ENCODE peak calls at places on chromosomes 16 and 17, in five cellular contexts. T is hepatocyte, Q is AG04450, K is GM23338, Z is stomach. D is an unnamed sample. For H3K27me3, the result is how much of the 10 kb centered on the place peaks cover.

GRCh38 chr17:44911133-44912001 is 3.9 kb downstream of the GFAP start:
- DNase-seq in Z (peak), Q (no peak), T (peak), K (peak), D (peak)

GRCh38 chr17:14919049-14919545 is 346.0 kb downstream of the PMP22 start:
- DNase-seq in K (peak), Z (no peak), T (no peak), Q (no peak), D (no peak)

GRCh38 chr17:51119415-51120356 is 982 bp downstream of the SPAG9 start:
- DNase-seq in Z (peak), K (peak), T (peak), Q (no peak), D (peak)

GRCh38 chr17:80175411-80175810 is 5.6 kb downstream of the CARD14 start:
- DNase-seq in T (peak), K (peak), Z (peak), Q (no peak), D (no peak)

GRCh38 chr17:57552114-57552601 is 192.9 kb downstream of the CCDC182 start:
- DNase-seq in Z (no peak), T (peak), Q (no peak), K (peak), D (peak)

GRCh38 chr16:12504312-12504711 is 299.4 kb downstream of the CPPED1 start:
- DNase-seq in Q (no peak), Z (no peak), K (no peak), T (no peak), D (no peak)

GRCh38 chr16:720507-720989 is 398 bp upstream of the ANTKMT start:
- DNase-seq in T (peak), K (peak), Z (no peak), Q (no peak), D (peak)

GRCh38 chr16:73997340-73997711 is 299.3 kb upstream of the PSMD7 start:
- DNase-seq in Z (no peak), K (no peak), Q (no peak), T (no peak), D (no peak)

GRCh38 chr16:15827299-15827698 is 29.5 kb downstream of the MYH11 start:
- DNase-seq in Z (no peak), K (no peak), T (no peak), Q (no peak), D (no peak)

GRCh38 chr17:77503293-77503655 is 362.5 kb downstream of the SEC14L1 start:
- DNase-seq in T (peak), K (no peak), Z (no peak), Q (no peak), D (no peak)

GRCh38 chr17:8981443-8981842 is 15.9 kb upstream of the PIK3R5 start:
- DNase-seq in Z (no peak), K (no peak), T (no peak), Q (no peak), D (no peak)

GRCh38 chr16:69772560-69773254 is 10.6 kb downstream of the WWP2 start:
- DNase-seq in Q (no peak), T (no peak), K (no peak), Z (no peak), D (peak)

GRCh38 chr17:28715217-28715616 is 2.5 kb downstream of the RAB34 start:
- DNase-seq in Q (no peak), Z (no peak), K (no peak), T (no peak), D (no peak)

GRCh38 chr16:57977418-57978069 is 6.6 kb upstream of the CNGB1 start:
- DNase-seq in Q (no peak), K (peak), T (no peak), Z (no peak), D (no peak)

GRCh38 chr16:56690420-56691122 is 8.3 kb downstream of the MT1X start:
- DNase-seq in Q (no peak), K (no peak), T (no peak), Z (no peak), D (no peak)

GRCh38 chr16:48576927-48577326 is 33.1 kb downstream of the N4BP1 start:
- DNase-seq in Z (no peak), K (no peak), Q (no peak), T (no peak), D (no peak)

GRCh38 chr16:75309899-75310430 is 58.5 kb upstream of the BCAR1 start:
- DNase-seq in T (peak), K (no peak), Z (no peak), Q (no peak), D (no peak)

GRCh38 chr16:57815987-57816745 is 13.9 kb upstream of the KIFC3 start:
- DNase-seq in Q (peak), Z (peak), T (peak), K (peak), D (peak)

GRCh38 chr16:19680972-19681371 is 37.1 kb downstream of the KNOP1 start:
- DNase-seq in K (peak), Q (no peak), Z (no peak), T (no peak), D (no peak)

GRCh38 chr16:71358464-71359031 is at the start of gene CALB2:
- DNase-seq in K (peak), Z (peak), Q (no peak), T (peak), D (peak)

GRCh38 chr16:14496047-14496770 is 133.9 kb downstream of the PARN start:
- DNase-seq in Z (no peak), K (no peak), Q (no peak), T (no peak), D (no peak)

GRCh38 chr17:18186271-18186982 is 2.8 kb downstream of the ALKBH5 start:
- DNase-seq in Z (no peak), T (no peak), K (no peak), Q (no peak), D (no peak)

GRCh38 chr16:2785101-2785991 is 2.0 kb downstream of the PRSS33 start:
- DNase-seq in T (no peak), Q (no peak), Z (no peak), K (peak), D (no peak)

GRCh38 chr17:17021194-17021863 is 20.9 kb upstream of the MPRIP start:
- DNase-seq in Z (peak), T (peak), Q (no peak), K (no peak), D (no peak)

GRCh38 chr16:3235856-3236669 is 1.1 kb upstream of the ZNF200 start:
- DNase-seq in Q (no peak), T (peak), Z (peak), K (peak), D (no peak)

GRCh38 chr17:61106354-61106753 is 293.3 kb upstream of the TBX2 start:
- DNase-seq in Q (no peak), K (no peak), Z (no peak), T (no peak), D (no peak)

GRCh38 chr17:40848583-40849235 is 18.3 kb downstream of the KRT12 start:
- DNase-seq in T (no peak), K (no peak), Z (no peak), Q (no peak), D (no peak)

GRCh38 chr17:63086483-63087185 is 120.6 kb downstream of the TANC2 start:
- DNase-seq in Z (no peak), K (no peak), T (no peak), Q (no peak), D (no peak)

GRCh38 chr17:17749921-17750320 is 68.7 kb downstream of the RAI1 start:
- DNase-seq in K (peak), T (peak), Q (no peak), Z (peak), D (peak)

GRCh38 chr17:76917829-76918228 is 49.6 kb downstream of the MGAT5B start:
- DNase-seq in T (no peak), Q (no peak), K (no peak), Z (no peak), D (no peak)

GRCh38 chr17:17032131-17032692 is 10.0 kb upstream of the MPRIP start:
- DNase-seq in Z (peak), K (no peak), Q (no peak), T (peak), D (peak)

GRCh38 chr16:88838566-88838965 is 18.2 kb downstream of the GALNS start:
- DNase-seq in K (no peak), T (no peak), Z (no peak), Q (no peak), D (no peak)

GRCh38 chr16:71338632-71339031 is 19.9 kb upstream of the CALB2 start:
- DNase-seq in Z (no peak), Q (no peak), K (no peak), T (no peak), D (no peak)

GRCh38 chr16:11354733-11355574 is 9.7 kb downstream of the RMI2 start:
- DNase-seq in K (no peak), Q (peak), Z (no peak), T (no peak), D (no peak)

GRCh38 chr17:82204831-82205719 is 7.6 kb downstream of the CCDC57 start:
- DNase-seq in K (no peak), T (peak), Q (no peak), Z (no peak), D (peak)

GRCh38 chr16:70481929-70482536 is 27.6 kb downstream of the FCSK start:
- DNase-seq in K (no peak), Z (no peak), T (no peak), Q (no peak), D (no peak)

GRCh38 chr17:64200080-64201042 is 62.7 kb downstream of the TEX2 start:
- DNase-seq in T (no peak), K (peak), Z (no peak), Q (no peak), D (no peak)

GRCh38 chr17:5097101-5097834 is 14.4 kb downstream of the ZNF232 start:
- DNase-seq in T (peak), K (peak), Q (no peak), Z (peak), D (no peak)

GRCh38 chr16:22220714-22221113 is 14.6 kb downstream of the EEF2K start:
- DNase-seq in K (no peak), Q (no peak), T (no peak), Z (peak), D (no peak)

DNA sequence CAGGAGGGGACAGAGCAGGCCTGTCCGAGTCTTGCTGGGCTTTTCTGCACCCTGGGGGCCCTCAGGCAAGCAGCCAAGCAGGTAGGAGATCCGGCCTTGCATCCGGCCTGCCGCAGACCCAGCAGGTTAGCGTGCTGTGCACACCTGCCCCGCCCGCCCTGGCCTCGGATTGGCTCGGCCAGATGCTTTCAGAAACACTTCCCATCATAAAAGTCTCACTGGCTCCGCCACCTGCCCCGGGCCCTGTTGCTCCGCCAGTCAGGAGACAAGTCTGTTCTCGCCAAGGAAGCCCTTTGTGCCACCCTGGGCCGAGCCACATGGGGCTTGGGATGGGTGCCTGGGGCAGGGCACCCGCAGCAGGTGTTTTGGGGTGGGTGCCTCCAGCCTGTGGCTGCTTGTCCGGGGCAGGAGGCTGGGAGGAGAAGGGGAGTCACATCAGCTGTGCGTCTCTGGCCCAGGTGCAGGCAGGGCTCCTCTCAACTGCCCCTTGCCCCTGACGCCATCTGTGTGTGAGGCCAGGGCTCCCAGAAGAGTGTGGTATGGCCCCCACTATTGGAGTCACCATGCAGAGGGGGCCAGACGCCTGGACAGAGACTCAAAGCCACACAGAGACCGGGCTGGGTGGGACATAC is 228.2 kb upstream of the GSE1 start:
- DNase-seq in T (peak), K (peak), Z (peak), Q (no peak), D (no peak)
- H3K27me3 ChIP-seq in T (under half), K (under half), Z (under half), Q (under half), D (under half)

GRCh38 chr16:66588981-66589713 is 9.9 kb downstream of the CMTM2 start:
- DNase-seq in Q (no peak), T (no peak), Z (peak), K (peak), D (no peak)
- TF ChIP-seq CTCF in Q (peak), T (peak), Z (peak), K (peak), D (peak)

DNA sequence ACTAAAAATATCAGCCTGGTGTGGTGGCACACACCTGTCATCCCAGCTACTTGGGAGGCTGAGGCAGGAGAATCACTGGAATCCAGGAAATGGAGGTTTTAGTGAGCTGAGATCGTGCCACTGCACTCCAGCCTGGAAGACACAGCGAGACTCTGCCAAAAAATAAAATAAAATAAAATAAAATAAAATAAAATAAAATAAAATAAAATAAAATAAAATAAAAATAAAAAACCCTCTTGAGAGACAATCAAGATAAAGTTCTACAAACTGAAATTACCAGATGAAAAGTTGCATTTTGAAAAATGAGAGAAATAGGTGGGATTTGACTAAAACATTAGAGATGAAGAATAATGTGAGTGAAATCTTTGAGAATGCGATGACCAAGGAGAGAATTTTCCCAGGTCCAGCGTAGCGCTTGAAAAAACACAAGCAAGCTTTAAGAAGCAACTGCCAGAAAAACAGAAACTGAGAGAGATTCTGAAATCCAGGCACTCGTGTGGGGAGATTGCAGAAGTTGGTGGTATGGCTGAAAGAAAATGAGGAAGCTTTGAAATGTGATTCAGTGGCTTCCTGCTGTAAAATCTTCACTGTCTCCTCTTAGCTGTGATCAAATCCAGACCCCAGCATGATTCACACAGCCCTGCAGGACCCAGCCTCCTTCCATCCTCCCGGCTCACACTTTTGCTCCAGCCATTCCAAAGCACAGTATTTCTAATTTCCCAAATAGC is 8.1 kb upstream of the CD300E start:
- DNase-seq in Q (no peak), K (no peak), Z (no peak), T (peak), D (no peak)
- H3K4me3 ChIP-seq in Q (no peak), K (no peak), Z (no peak), T (no peak), D (no peak)

GRCh38 chr16:76444823-76445222 is 167.6 kb downstream of the CNTNAP4 start:
- DNase-seq in Z (no peak), K (no peak), T (no peak), Q (no peak), D (no peak)
- H3K27me3 ChIP-seq in Z (under half), K (under half), T (under half), Q (under half), D (under half)

DNA sequence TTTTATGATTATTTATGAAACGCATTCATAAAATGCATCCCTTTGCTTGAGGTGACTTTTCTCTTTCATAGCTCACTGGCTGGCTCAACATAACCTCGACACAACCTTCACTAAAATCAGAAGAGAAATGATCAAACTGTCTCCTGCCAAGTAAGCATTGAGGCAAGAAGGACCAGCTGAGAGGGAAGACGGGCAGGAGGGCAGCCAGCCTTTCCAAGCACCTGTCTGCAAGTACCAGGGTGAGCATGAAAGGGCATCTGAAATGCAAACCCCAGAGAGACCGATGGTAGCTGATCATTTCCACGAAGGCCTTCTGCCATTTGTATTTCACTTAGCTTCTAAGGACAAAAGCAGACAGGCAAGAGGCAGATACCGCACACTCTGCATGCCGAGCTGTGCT is 52.1 kb upstream of the RPH3AL start:
- DNase-seq in Q (no peak), Z (no peak), T (no peak), K (no peak), D (no peak)
- TF ChIP-seq CTCF in Q (no peak), Z (no peak), T (no peak), K (no peak), D (no peak)